ENCODE peak calls at places on chromosomes 16 and 17, in nine cellular contexts. One of them, this sample, is unnamed.

GRCh38 chr16:58271589-58271988 is 23.2 kb downstream of the PRSS54 start:
- DNase-seq in CD8-positive, alpha-beta memory T cell: no peak
- DNase-seq in stomach: no peak
- DNase-seq in gastrocnemius medialis: no peak
- DNase-seq in PC-3: no peak
- DNase-seq in mammary epithelial cell: no peak
- DNase-seq in spleen: no peak
- DNase-seq in SJSA1: no peak
- DNase-seq in right lobe of liver: no peak
- DNase-seq in this sample: no peak

GRCh38 chr16:10729649-10730048 is 14.0 kb upstream of the NUBP1 start:
- DNase-seq in CD8-positive, alpha-beta memory T cell: no peak
- DNase-seq in stomach: no peak
- DNase-seq in gastrocnemius medialis: peak; percentile 82
- DNase-seq in PC-3: peak; percentile 89
- DNase-seq in mammary epithelial cell: peak; percentile 60
- DNase-seq in spleen: no peak
- DNase-seq in SJSA1: no peak
- DNase-seq in right lobe of liver: peak; percentile 77
- DNase-seq in this sample: no peak

GRCh38 chr17:57033296-57033695 is 51.8 kb upstream of the AKAP1 start:
- DNase-seq in CD8-positive, alpha-beta memory T cell: no peak
- DNase-seq in stomach: peak; percentile 30
- DNase-seq in gastrocnemius medialis: no peak
- DNase-seq in PC-3: peak; percentile 85
- DNase-seq in mammary epithelial cell: no peak
- DNase-seq in spleen: no peak
- DNase-seq in SJSA1: no peak
- DNase-seq in right lobe of liver: no peak
- DNase-seq in this sample: no peak

GRCh38 chr16:4693956-4694663 is 748 bp downstream of the NUDT16L1 start:
- DNase-seq in CD8-positive, alpha-beta memory T cell: peak; percentile 51
- DNase-seq in stomach: peak; percentile 57
- DNase-seq in gastrocnemius medialis: no peak
- DNase-seq in PC-3: peak; percentile 21
- DNase-seq in mammary epithelial cell: peak; percentile 29
- DNase-seq in spleen: peak; percentile 90
- DNase-seq in SJSA1: peak; percentile 46
- DNase-seq in right lobe of liver: peak; percentile 69
- DNase-seq in this sample: peak; percentile 48

GRCh38 chr16:67430504-67431076 is 331 bp upstream of the HSD11B2 start:
- DNase-seq in CD8-positive, alpha-beta memory T cell: no peak
- DNase-seq in stomach: peak; percentile 65
- DNase-seq in gastrocnemius medialis: no peak
- DNase-seq in PC-3: peak; percentile 52
- DNase-seq in mammary epithelial cell: peak; percentile 33
- DNase-seq in spleen: no peak
- DNase-seq in SJSA1: no peak
- DNase-seq in right lobe of liver: peak; percentile 87
- DNase-seq in this sample: peak; percentile 27

GRCh38 chr17:2070241-2071023 is 15.5 kb downstream of the HIC1 start:
- DNase-seq in CD8-positive, alpha-beta memory T cell: no peak
- DNase-seq in stomach: no peak
- DNase-seq in gastrocnemius medialis: no peak
- DNase-seq in PC-3: no peak
- DNase-seq in mammary epithelial cell: no peak
- DNase-seq in spleen: no peak
- DNase-seq in SJSA1: peak; percentile 92
- DNase-seq in right lobe of liver: peak; percentile 90
- DNase-seq in this sample: peak; percentile 90

GRCh38 chr16:886084-886543 is 84.7 kb downstream of the LMF1 start:
- DNase-seq in CD8-positive, alpha-beta memory T cell: no peak
- DNase-seq in stomach: no peak
- DNase-seq in gastrocnemius medialis: no peak
- DNase-seq in PC-3: no peak
- DNase-seq in mammary epithelial cell: no peak
- DNase-seq in spleen: peak; percentile 58
- DNase-seq in SJSA1: no peak
- DNase-seq in right lobe of liver: no peak
- DNase-seq in this sample: no peak

GRCh38 chr17:828761-829160 is 46.6 kb downstream of the MRM3 start:
- DNase-seq in CD8-positive, alpha-beta memory T cell: no peak
- DNase-seq in stomach: no peak
- DNase-seq in gastrocnemius medialis: no peak
- DNase-seq in PC-3: no peak
- DNase-seq in mammary epithelial cell: no peak
- DNase-seq in spleen: no peak
- DNase-seq in SJSA1: no peak
- DNase-seq in right lobe of liver: no peak
- DNase-seq in this sample: no peak

GRCh38 chr17:36934144-36934758 is 3.0 kb upstream of the LHX1 start:
- DNase-seq in CD8-positive, alpha-beta memory T cell: no peak
- DNase-seq in stomach: no peak
- DNase-seq in gastrocnemius medialis: no peak
- DNase-seq in PC-3: no peak
- DNase-seq in mammary epithelial cell: no peak
- DNase-seq in spleen: no peak
- DNase-seq in SJSA1: no peak
- DNase-seq in right lobe of liver: no peak
- DNase-seq in this sample: no peak

GRCh38 chr17:36937001-36937960 is at the start of gene LHX1:
- DNase-seq in CD8-positive, alpha-beta memory T cell: no peak
- DNase-seq in stomach: no peak
- DNase-seq in gastrocnemius medialis: no peak
- DNase-seq in PC-3: no peak
- DNase-seq in mammary epithelial cell: no peak
- DNase-seq in spleen: no peak
- DNase-seq in SJSA1: no peak
- DNase-seq in right lobe of liver: no peak
- DNase-seq in this sample: peak; percentile 35

GRCh38 chr17:36936455-36936934 is 780 bp upstream of the LHX1 start:
- DNase-seq in CD8-positive, alpha-beta memory T cell: no peak
- DNase-seq in stomach: no peak
- DNase-seq in gastrocnemius medialis: no peak
- DNase-seq in PC-3: no peak
- DNase-seq in mammary epithelial cell: no peak
- DNase-seq in spleen: no peak
- DNase-seq in SJSA1: no peak
- DNase-seq in right lobe of liver: no peak
- DNase-seq in this sample: no peak

GRCh38 chr17:36934759-36935630 is 2.3 kb upstream of the LHX1 start:
- DNase-seq in CD8-positive, alpha-beta memory T cell: no peak
- DNase-seq in stomach: no peak
- DNase-seq in gastrocnemius medialis: no peak
- DNase-seq in PC-3: no peak
- DNase-seq in mammary epithelial cell: no peak
- DNase-seq in spleen: no peak
- DNase-seq in SJSA1: no peak
- DNase-seq in right lobe of liver: no peak
- DNase-seq in this sample: peak; percentile 34

DNA sequence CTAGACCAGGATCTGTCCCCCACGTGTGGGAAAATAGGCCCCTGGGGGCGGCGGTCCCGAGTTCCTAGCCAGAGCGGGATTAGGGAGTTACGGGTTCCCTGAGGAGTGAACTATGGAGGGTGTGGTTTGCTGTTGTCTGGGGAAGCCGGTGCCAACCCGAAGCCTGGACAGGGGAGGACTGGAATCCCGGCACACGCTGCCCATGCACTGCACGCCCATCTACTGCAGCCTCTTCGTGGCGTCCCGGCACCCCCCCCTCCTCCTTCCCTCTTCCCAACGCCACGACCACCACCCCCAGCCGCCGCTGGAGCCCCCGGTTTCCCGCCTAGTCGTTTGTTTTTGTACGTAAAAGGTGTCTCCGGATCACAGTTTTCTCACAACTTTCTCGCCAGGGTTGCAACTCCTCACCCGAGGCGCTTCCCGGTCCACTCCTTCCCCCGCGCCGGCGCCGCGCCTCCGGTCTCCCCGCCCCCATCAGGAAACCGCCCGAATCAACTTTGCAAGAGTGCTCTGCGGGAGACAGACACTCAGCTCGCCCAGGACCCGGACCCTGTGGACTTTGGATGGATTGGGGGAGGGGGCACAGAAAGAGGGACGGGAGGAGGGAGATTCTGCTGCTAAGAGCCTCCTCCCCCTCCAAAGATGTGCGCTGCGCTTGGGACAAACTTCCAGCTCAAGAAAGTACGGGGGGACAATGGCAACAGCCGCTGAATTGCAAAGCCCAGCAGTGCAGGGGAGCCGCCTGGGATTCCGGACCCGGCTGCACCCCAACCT is 1.4 kb upstream of the LHX1 start:
- DNase-seq in CD8-positive, alpha-beta memory T cell: no peak
- DNase-seq in stomach: no peak
- DNase-seq in gastrocnemius medialis: no peak
- DNase-seq in PC-3: no peak
- DNase-seq in mammary epithelial cell: no peak
- DNase-seq in spleen: no peak
- DNase-seq in SJSA1: no peak
- DNase-seq in right lobe of liver: no peak
- DNase-seq in this sample: no peak
- H3K4me1 ChIP-seq in CD8-positive, alpha-beta memory T cell: peaks cover 78% of the 10 kb centered on the region
- H3K4me1 ChIP-seq in stomach: peaks cover 92% of the 10 kb centered on the region
- H3K4me1 ChIP-seq in gastrocnemius medialis: peaks cover 58% of the 10 kb centered on the region
- H3K4me1 ChIP-seq in PC-3: peaks cover 4% of the 10 kb centered on the region
- H3K4me1 ChIP-seq in mammary epithelial cell: peaks cover 49% of the 10 kb centered on the region
- H3K4me1 ChIP-seq in spleen: peaks cover 58% of the 10 kb centered on the region
- H3K4me1 ChIP-seq in SJSA1: peaks cover 40% of the 10 kb centered on the region
- H3K4me1 ChIP-seq in right lobe of liver: no peaks in the 10 kb centered on the region
- H3K4me1 ChIP-seq in this sample: peaks cover 83% of the 10 kb centered on the region

DNA sequence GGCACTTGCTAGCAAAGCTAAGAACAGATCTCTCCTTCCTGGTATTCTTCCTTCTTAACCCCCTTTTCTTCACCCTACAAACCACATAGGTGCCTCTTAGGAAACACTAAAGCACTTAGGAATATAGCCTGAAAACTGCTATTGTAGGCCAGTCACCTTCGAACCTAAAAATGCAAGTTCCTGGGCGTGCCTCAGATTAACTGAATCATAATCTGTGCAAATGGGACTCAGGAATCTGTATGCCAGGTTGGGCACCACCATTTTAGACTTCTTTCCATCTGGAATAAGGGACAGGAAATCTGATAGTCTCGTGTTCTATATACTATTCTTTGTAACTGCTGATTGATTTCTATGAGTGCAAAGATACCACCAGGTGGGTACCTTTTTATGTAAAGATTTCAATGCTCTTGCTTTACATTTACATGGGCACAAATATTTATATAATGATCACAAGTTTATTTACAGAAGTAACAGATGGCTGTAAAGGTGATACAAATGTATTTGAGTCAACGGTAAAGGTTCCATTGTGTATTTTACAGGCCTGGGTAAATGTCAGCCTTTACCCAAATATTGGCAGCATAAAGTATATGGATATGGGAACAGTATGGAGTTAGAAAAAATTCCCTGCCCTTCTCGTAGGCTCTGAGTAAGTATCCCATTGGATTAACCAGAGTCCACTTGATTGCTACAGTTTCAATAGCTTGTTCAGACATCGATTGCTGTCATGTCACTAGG is 124.6 kb downstream of the SNX11 start:
- DNase-seq in CD8-positive, alpha-beta memory T cell: no peak
- DNase-seq in stomach: no peak
- DNase-seq in gastrocnemius medialis: no peak
- DNase-seq in PC-3: no peak
- DNase-seq in mammary epithelial cell: no peak
- DNase-seq in spleen: no peak
- DNase-seq in SJSA1: no peak
- DNase-seq in right lobe of liver: no peak
- DNase-seq in this sample: no peak
- H3K4me3 ChIP-seq in CD8-positive, alpha-beta memory T cell: no peak overlapping the region
- H3K4me3 ChIP-seq in stomach: no peak overlapping the region
- H3K4me3 ChIP-seq in gastrocnemius medialis: no peak overlapping the region
- H3K4me3 ChIP-seq in PC-3: no peak overlapping the region
- H3K4me3 ChIP-seq in mammary epithelial cell: no peak overlapping the region
- H3K4me3 ChIP-seq in spleen: no peak overlapping the region
- H3K4me3 ChIP-seq in SJSA1: no peak overlapping the region
- H3K4me3 ChIP-seq in right lobe of liver: no peak overlapping the region
- H3K4me3 ChIP-seq in this sample: no peak overlapping the region

GRCh38 chr16:13042291-13042690 is 140.9 kb downstream of the SHISA9 start:
- DNase-seq in CD8-positive, alpha-beta memory T cell: no peak
- DNase-seq in stomach: no peak
- DNase-seq in gastrocnemius medialis: no peak
- DNase-seq in PC-3: no peak
- DNase-seq in mammary epithelial cell: no peak
- DNase-seq in spleen: no peak
- DNase-seq in SJSA1: no peak
- DNase-seq in right lobe of liver: no peak
- DNase-seq in this sample: no peak
- H3K27ac ChIP-seq in CD8-positive, alpha-beta memory T cell: no peak overlapping the region
- H3K27ac ChIP-seq in stomach: no peak overlapping the region
- H3K27ac ChIP-seq in gastrocnemius medialis: no peak overlapping the region
- H3K27ac ChIP-seq in PC-3: no peak overlapping the region
- H3K27ac ChIP-seq in mammary epithelial cell: no peak overlapping the region
- H3K27ac ChIP-seq in spleen: no peak overlapping the region
- H3K27ac ChIP-seq in SJSA1: no peak overlapping the region
- H3K27ac ChIP-seq in right lobe of liver: no peak overlapping the region
- H3K27ac ChIP-seq in this sample: no peak overlapping the region

GRCh38 chr17:64091116-64091515 is 38.8 kb downstream of the ERN1 start:
- DNase-seq in CD8-positive, alpha-beta memory T cell: no peak
- DNase-seq in stomach: no peak
- DNase-seq in gastrocnemius medialis: no peak
- DNase-seq in PC-3: peak; percentile 43
- DNase-seq in mammary epithelial cell: peak; percentile 57
- DNase-seq in spleen: no peak
- DNase-seq in SJSA1: no peak
- DNase-seq in right lobe of liver: no peak
- DNase-seq in this sample: peak; percentile 67

GRCh38 chr17:64092952-64093451 is 36.9 kb downstream of the ERN1 start:
- DNase-seq in CD8-positive, alpha-beta memory T cell: no peak
- DNase-seq in stomach: no peak
- DNase-seq in gastrocnemius medialis: no peak
- DNase-seq in PC-3: no peak
- DNase-seq in mammary epithelial cell: no peak
- DNase-seq in spleen: no peak
- DNase-seq in SJSA1: no peak
- DNase-seq in right lobe of liver: no peak
- DNase-seq in this sample: no peak

GRCh38 chr17:64092111-64092510 is 37.8 kb downstream of the ERN1 start:
- DNase-seq in CD8-positive, alpha-beta memory T cell: no peak
- DNase-seq in stomach: no peak
- DNase-seq in gastrocnemius medialis: no peak
- DNase-seq in PC-3: no peak
- DNase-seq in mammary epithelial cell: no peak
- DNase-seq in spleen: peak; percentile 75
- DNase-seq in SJSA1: no peak
- DNase-seq in right lobe of liver: no peak
- DNase-seq in this sample: no peak

GRCh38 chr17:64090144-64090543 is 39.8 kb downstream of the ERN1 start:
- DNase-seq in CD8-positive, alpha-beta memory T cell: no peak
- DNase-seq in stomach: no peak
- DNase-seq in gastrocnemius medialis: no peak
- DNase-seq in PC-3: no peak
- DNase-seq in mammary epithelial cell: no peak
- DNase-seq in spleen: no peak
- DNase-seq in SJSA1: no peak
- DNase-seq in right lobe of liver: no peak
- DNase-seq in this sample: no peak

DNA sequence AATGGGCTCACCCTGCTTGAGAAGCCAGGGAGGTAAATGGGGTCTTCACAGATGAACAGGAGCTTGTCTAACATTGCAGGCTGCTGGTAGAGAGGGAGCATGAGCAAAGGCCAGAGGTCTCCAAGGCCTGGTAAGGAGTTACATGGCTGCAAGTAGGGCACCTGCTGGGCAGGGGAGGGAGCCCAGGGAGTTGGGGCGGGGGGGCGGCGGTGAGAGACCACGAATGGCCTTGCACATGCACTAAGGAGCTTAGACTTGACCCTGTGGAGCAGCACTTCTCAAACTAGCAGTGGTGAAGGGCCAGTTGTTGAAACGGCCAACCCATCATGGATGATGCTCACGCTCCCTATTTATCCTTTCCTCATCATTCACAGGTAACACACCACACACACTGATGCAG is 38.4 kb downstream of the ERN1 start:
- DNase-seq in CD8-positive, alpha-beta memory T cell: no peak
- DNase-seq in stomach: no peak
- DNase-seq in gastrocnemius medialis: no peak
- DNase-seq in PC-3: no peak
- DNase-seq in mammary epithelial cell: no peak
- DNase-seq in spleen: no peak
- DNase-seq in SJSA1: no peak
- DNase-seq in right lobe of liver: no peak
- DNase-seq in this sample: no peak
- H3K4me1 ChIP-seq in CD8-positive, alpha-beta memory T cell: peaks cover 42% of the 10 kb centered on the region
- H3K4me1 ChIP-seq in stomach: peaks cover 74% of the 10 kb centered on the region
- H3K4me1 ChIP-seq in gastrocnemius medialis: peaks cover 7% of the 10 kb centered on the region
- H3K4me1 ChIP-seq in PC-3: peaks cover 41% of the 10 kb centered on the region
- H3K4me1 ChIP-seq in mammary epithelial cell: peaks cover 22% of the 10 kb centered on the region
- H3K4me1 ChIP-seq in spleen: peaks cover 4% of the 10 kb centered on the region
- H3K4me1 ChIP-seq in SJSA1: peaks cover 3% of the 10 kb centered on the region
- H3K4me1 ChIP-seq in right lobe of liver: no peaks in the 10 kb centered on the region
- H3K4me1 ChIP-seq in this sample: peaks cover 11% of the 10 kb centered on the region